ENCODE peak calls at places on chromosomes 6 and 20, in ten cellular contexts. K, Y, I, Q, E, J, N, B, H and P are unnamed samples.

GRCh38 chr6:108921547-108922331 is 73.5 kb downstream of the ARMC2 start:
- DNase-seq in Y (peak), E (no peak), Q (no peak), B (peak), J (no peak), K (peak), H (no peak), I (no peak), N (no peak), P (no peak)

GRCh38 chr6:90184334-90185298 is 112.0 kb downstream of the BACH2 start:
- DNase-seq in Y (peak), B (peak), N (no peak), H (no peak), K (no peak), I (no peak), Q (no peak), E (no peak), J (peak), P (no peak)

GRCh38 chr20:47066484-47067270 is 172.0 kb downstream of the EYA2 start:
- DNase-seq in J (no peak), Y (peak), K (no peak), H (no peak), Q (no peak), E (no peak), B (no peak), I (no peak), N (peak), P (no peak)

GRCh38 chr6:136651982-136652381 is 101.8 kb upstream of the MAP7 start:
- DNase-seq in H (no peak), Q (no peak), K (no peak), B (no peak), J (no peak), E (no peak), Y (no peak), N (no peak), I (no peak), P (no peak)

GRCh38 chr6:168939771-168940170 is 313.9 kb downstream of the THBS2 start:
- DNase-seq in H (no peak), Q (no peak), N (no peak), B (no peak), Y (no peak), E (no peak), K (no peak), J (no peak), I (no peak), P (no peak)

GRCh38 chr20:36493013-36493800 is 48.1 kb upstream of the MYL9 start:
- DNase-seq in E (peak), N (peak), B (peak), Y (no peak), K (no peak), I (no peak), Q (peak), H (no peak), J (no peak), P (peak)

GRCh38 chr6:26125015-26125690 is 37.9 kb downstream of the HFE start:
- DNase-seq in E (no peak), I (no peak), Q (no peak), H (no peak), N (no peak), J (peak), K (peak), B (peak), Y (no peak), P (no peak)

GRCh38 chr6:66897576-66897975 is 1190.5 kb upstream of the EYS start:
- DNase-seq in H (no peak), B (no peak), J (no peak), N (no peak), Y (peak), K (no peak), I (peak), E (no peak), Q (no peak), P (no peak)

GRCh38 chr20:33929917-33930316 is 63.8 kb upstream of the RALY start:
- DNase-seq in N (no peak), I (no peak), K (no peak), B (no peak), J (no peak), Y (no peak), Q (no peak), H (no peak), E (no peak), P (no peak)

GRCh38 chr20:61803903-61804804 is 261.5 kb downstream of the TAF4 start:
- DNase-seq in B (no peak), K (no peak), N (no peak), Y (peak), H (no peak), J (no peak), I (no peak), Q (no peak), E (peak), P (no peak)

GRCh38 chr6:31495580-31495979 is 2.4 kb upstream of the MICB start:
- DNase-seq in E (no peak), I (no peak), B (no peak), Y (peak), Q (no peak), K (no peak), N (no peak), J (no peak), H (no peak), P (no peak)

GRCh38 chr6:137873273-137873762 is 6.3 kb downstream of the TNFAIP3 start:
- DNase-seq in Q (no peak), K (peak), I (no peak), E (peak), H (no peak), N (no peak), Y (peak), J (peak), B (peak), P (peak)

GRCh38 chr20:33127422-33128097 is 40.4 kb upstream of the BPIFA2 start:
- DNase-seq in J (no peak), H (no peak), K (no peak), Y (no peak), I (no peak), E (no peak), B (no peak), N (no peak), Q (no peak), P (peak)

GRCh38 chr6:142313284-142313683 is 11.5 kb downstream of the ADGRG6 start:
- DNase-seq in K (no peak), B (no peak), J (no peak), H (no peak), Y (peak), I (no peak), Q (no peak), N (no peak), E (no peak), P (no peak)

GRCh38 chr20:48841861-48842529 is 14.2 kb upstream of the PREX1 start:
- DNase-seq in Q (no peak), K (no peak), H (no peak), I (no peak), B (peak), J (no peak), N (no peak), E (no peak), Y (peak), P (no peak)

GRCh38 chr6:11551053-11551452 is 13.5 kb downstream of the TMEM170B start:
- DNase-seq in B (no peak), H (no peak), N (no peak), Q (no peak), K (no peak), Y (no peak), J (no peak), E (no peak), I (no peak), P (no peak)

GRCh38 chr6:3296537-3297453 is 38.0 kb downstream of the PSMG4 start:
- DNase-seq in J (no peak), K (no peak), I (no peak), E (no peak), Y (peak), Q (no peak), N (no peak), H (no peak), B (no peak), P (no peak)

GRCh38 chr6:15479761-15480160 is 183.1 kb downstream of the DTNBP1 start:
- DNase-seq in Y (peak), E (no peak), N (no peak), B (peak), J (no peak), Q (no peak), H (no peak), I (no peak), K (no peak), P (no peak)

GRCh38 chr6:33417127-33417902 is 592 bp downstream of the CUTA start:
- DNase-seq in Y (peak), J (no peak), K (peak), E (no peak), I (no peak), Q (no peak), H (no peak), N (no peak), B (peak), P (no peak)

GRCh38 chr6:169783971-169784930 is 32.8 kb downstream of the ERMARD start:
- DNase-seq in Y (peak), H (no peak), J (no peak), Q (no peak), K (no peak), B (no peak), N (no peak), I (no peak), E (no peak), P (no peak)

GRCh38 chr20:20411841-20412240 is 43.9 kb downstream of the INSM1 start:
- DNase-seq in N (no peak), K (no peak), E (no peak), J (no peak), Q (no peak), Y (no peak), I (peak), B (no peak), H (no peak), P (no peak)

GRCh38 chr20:45995213-45996097 is 13.3 kb upstream of the MMP9 start:
- DNase-seq in N (no peak), K (no peak), E (no peak), Y (no peak), B (no peak), H (no peak), I (no peak), Q (no peak), J (no peak), P (no peak)